ENCODE peak calls at places on chromosomes 13 and 19, in four cellular contexts. Q is esophagus squamous epithelium, G is NCI-H2029 treated with DMSO at 0.1 percent for 48 hours, L is colonic mucosa. T is an unnamed sample.

GRCh38 chr13:60335531-60335930 is 61.5 kb upstream of the TDRD3 start:
- DNase-seq in Q (no peak), G (no peak), L (no peak), T (no peak)

GRCh38 chr19:1264801-1265610 is 4.1 kb upstream of the CIRBP start:
- DNase-seq in Q (no peak), G (no peak), L (peak), T (peak)

GRCh38 chr19:49335071-49335783 is at the start of gene CD37:
- DNase-seq in Q (no peak), G (no peak), L (peak), T (no peak)

GRCh38 chr19:38929929-38930775 is at the start of gene SARS2:
- DNase-seq in Q (peak), G (peak), L (peak), T (peak)

GRCh38 chr13:21012841-21013681 is 48.3 kb downstream of the LATS2 start:
- DNase-seq in Q (no peak), G (no peak), L (no peak), T (no peak)

GRCh38 chr13:31328549-31329229 is 128.9 kb downstream of the B3GLCT start:
- DNase-seq in Q (no peak), G (no peak), L (no peak), T (no peak)

GRCh38 chr13:113629814-113630213 is 28.2 kb downstream of the ATP4B start:
- DNase-seq in Q (no peak), G (no peak), L (no peak), T (no peak)

GRCh38 chr13:108483981-108484380 is 145.4 kb upstream of the MYO16 start:
- DNase-seq in Q (no peak), G (no peak), L (no peak), T (no peak)

GRCh38 chr19:13428352-13428751 is 77.9 kb downstream of the CACNA1A start:
- DNase-seq in Q (no peak), G (no peak), L (peak), T (no peak)

GRCh38 chr13:40317980-40318327 is 348.5 kb downstream of the FOXO1 start:
- DNase-seq in Q (no peak), G (no peak), L (no peak), T (no peak)

GRCh38 chr13:95254341-95254740 is 46.9 kb downstream of the ABCC4 start:
- DNase-seq in Q (no peak), G (no peak), L (no peak), T (no peak)

GRCh38 chr19:262125-262524 is 29.1 kb downstream of the PLPP2 start:
- DNase-seq in Q (no peak), G (no peak), L (no peak), T (no peak)

GRCh38 chr13:59658736-59659330 is 504.9 kb downstream of the DIAPH3 start:
- DNase-seq in Q (no peak), G (no peak), L (no peak), T (no peak)

GRCh38 chr13:111460548-111461444 is 140.4 kb downstream of the TEX29 start:
- DNase-seq in Q (no peak), G (peak), L (no peak), T (no peak)

GRCh38 chr13:80529734-80530133 is 188.8 kb upstream of the SPRY2 start:
- DNase-seq in Q (no peak), G (no peak), L (no peak), T (no peak)

GRCh38 chr13:33137726-33138125 is 121.5 kb downstream of the KL start:
- DNase-seq in Q (no peak), G (no peak), L (no peak), T (no peak)

GRCh38 chr13:80339841-80340642 is 884 bp downstream of the SPRY2 start:
- DNase-seq in Q (no peak), G (no peak), L (peak), T (peak)

GRCh38 chr13:25961294-25961693 is 90.5 kb downstream of the SHISA2 start:
- DNase-seq in Q (no peak), G (no peak), L (no peak), T (no peak)

GRCh38 chr13:76634431-76635191 is 251.6 kb downstream of the KCTD12 start:
- DNase-seq in Q (no peak), G (no peak), L (no peak), T (no peak)

GRCh38 chr19:11234486-11235075 is 4.8 kb upstream of the ANGPTL8 start:
- DNase-seq in Q (no peak), G (no peak), L (no peak), T (no peak)

GRCh38 chr19:48368942-48369341 is 4.8 kb downstream of the SYNGR4 start:
- DNase-seq in Q (no peak), G (no peak), L (peak), T (peak)

GRCh38 chr13:39605677-39606320 is 2.8 kb upstream of the LHFPL6 start:
- DNase-seq in Q (no peak), G (no peak), L (no peak), T (no peak)

GRCh38 chr13:46172531-46172991 is 9.4 kb downstream of the LCP1 start:
- DNase-seq in Q (no peak), G (no peak), L (no peak), T (no peak)

GRCh38 chr13:74206061-74206561 is 71.9 kb upstream of the KLF12 start:
- DNase-seq in Q (no peak), G (no peak), L (no peak), T (no peak)

GRCh38 chr13:28324181-28324789 is 170.6 kb downstream of the FLT1 start:
- DNase-seq in Q (no peak), G (no peak), L (peak), T (no peak)

GRCh38 chr13:91056746-91057145 is 290.7 kb upstream of the MIR17HG start:
- DNase-seq in Q (no peak), G (no peak), L (no peak), T (no peak)

GRCh38 chr19:32224371-32225244 is 120.8 kb upstream of the ZNF507 start:
- DNase-seq in Q (no peak), G (no peak), L (peak), T (no peak)

T was measured in mucosa of descending colon.